ENCODE peak calls at places on chromosomes 4 and X, in seven cellular contexts. A, H, E, C, J, W and Y are unnamed samples.
A peak's percentile ranks its signal among the peaks of the same experiment; 100 is the strongest.

GRCh38 chrX:38376747-38377146 is 24.3 kb downstream of the OTC start:
- DNase-seq in A (no peak), H (no peak), E (no peak), C (no peak), J (no peak), W (no peak), Y (no peak)

GRCh38 chr4:185660340-185660739 is 125.0 kb upstream of the PDLIM3 start:
- DNase-seq in A (no peak), H (no peak), E (no peak), C (no peak), J (no peak), W (no peak), Y (no peak)

GRCh38 chrX:140346711-140347110 is 158.2 kb downstream of the SOX3 start:
- DNase-seq in A (no peak), H (no peak), E (no peak), C (no peak), J (peak; percentile 5), W (peak; percentile 6), Y (no peak)

GRCh38 chr4:133801858-133802257 is 399.7 kb downstream of the PABPC4L start:
- DNase-seq in A (no peak), H (no peak), E (peak; percentile 13), C (no peak), J (peak; percentile 12), W (no peak), Y (no peak)

GRCh38 chr4:1192493-1193205 is 20.3 kb upstream of the SPON2 start:
- DNase-seq in A (no peak), H (peak; percentile 61), E (no peak), C (peak; percentile 44), J (peak; percentile 44), W (no peak), Y (peak; percentile 36)

GRCh38 chrX:132023896-132024386 is 839 bp downstream of the STK26 start:
- DNase-seq in A (peak; percentile 70), H (peak; percentile 45), E (no peak), C (peak; percentile 63), J (no peak), W (no peak), Y (peak; percentile 9)

GRCh38 chr4:132334081-132334480 is 815.0 kb upstream of the PCDH10 start:
- DNase-seq in A (no peak), H (no peak), E (no peak), C (no peak), J (peak; percentile 67), W (peak; percentile 3), Y (no peak)

GRCh38 chr4:92566284-92566683 is 262.5 kb downstream of the GRID2 start:
- DNase-seq in A (no peak), H (no peak), E (no peak), C (no peak), J (no peak), W (no peak), Y (no peak)

GRCh38 chr4:623914-624626 is 1.3 kb upstream of the PDE6B start:
- DNase-seq in A (no peak), H (peak; percentile 18), E (no peak), C (no peak), J (no peak), W (no peak), Y (no peak)

GRCh38 chr4:151417164-151417571 is 8.2 kb downstream of the FHIP1A start:
- DNase-seq in A (no peak), H (no peak), E (no peak), C (no peak), J (peak; percentile 28), W (no peak), Y (no peak)

GRCh38 chr4:6582889-6583504 is 8.0 kb downstream of the MAN2B2 start:
- DNase-seq in A (no peak), H (no peak), E (peak; percentile 52), C (no peak), J (peak; percentile 74), W (peak; percentile 19), Y (peak; percentile 66)

GRCh38 chr4:41644288-41644914 is 104.1 kb downstream of the PHOX2B start:
- DNase-seq in A (no peak), H (peak; percentile 84), E (no peak), C (peak; percentile 83), J (peak; percentile 54), W (peak; percentile 41), Y (peak; percentile 87)

GRCh38 chrX:49959602-49960001 is 37.2 kb downstream of the CLCN5 start:
- DNase-seq in A (no peak), H (no peak), E (no peak), C (no peak), J (no peak), W (no peak), Y (no peak)

GRCh38 chrX:896256-896655 is 265.7 kb downstream of the SHOX start:
- DNase-seq in A (no peak), H (no peak), E (no peak), C (no peak), J (no peak), W (no peak), Y (no peak)

GRCh38 chrX:121283921-121284320 is 236.5 kb downstream of the GLUD2 start:
- DNase-seq in A (no peak), H (no peak), E (no peak), C (no peak), J (no peak), W (no peak), Y (no peak)

GRCh38 chr4:94763500-94763899 is 5.7 kb downstream of the BMPR1B start:
- DNase-seq in A (no peak), H (no peak), E (no peak), C (no peak), J (no peak), W (no peak), Y (no peak)

GRCh38 chrX:64205441-64205734 is at the start of gene AMER1:
- DNase-seq in A (no peak), H (no peak), E (no peak), C (no peak), J (peak; percentile 63), W (no peak), Y (no peak)

GRCh38 chrX:31036895-31037294 is 34.9 kb downstream of the FTHL17 start:
- DNase-seq in A (peak; percentile 43), H (peak; percentile 34), E (no peak), C (peak; percentile 29), J (peak; percentile 56), W (peak; percentile 42), Y (peak; percentile 43)

GRCh38 chr4:98491862-98492554 is 166.4 kb downstream of the TSPAN5 start:
- DNase-seq in A (no peak), H (no peak), E (no peak), C (no peak), J (peak; percentile 75), W (peak; percentile 38), Y (no peak)

GRCh38 chr4:122733805-122734155 is 1.3 kb downstream of the BBS12 start:
- DNase-seq in A (no peak), H (no peak), E (no peak), C (no peak), J (no peak), W (no peak), Y (no peak)

GRCh38 chr4:54843946-54844345 is 186.2 kb downstream of the KIT start:
- DNase-seq in A (no peak), H (no peak), E (no peak), C (no peak), J (no peak), W (no peak), Y (no peak)

GRCh38 chr4:6047130-6047673 is 29.0 kb upstream of the C4orf50 start:
- DNase-seq in A (no peak), H (no peak), E (no peak), C (no peak), J (no peak), W (no peak), Y (peak; percentile 53)